ENCODE peak calls at places on chromosomes 4 and X, in eight cellular contexts. J, O, T, F, R, U, C and N are unnamed samples.

GRCh38 chrX:52341493-52341892 is 27.3 kb upstream of the XAGE2 start:
- DNase-seq in R (no peak), C (no peak), U (peak; percentile 20), J (no peak), O (no peak), F (no peak), T (peak; percentile 51), N (no peak)

GRCh38 chrX:84248226-84248625 is 60.2 kb upstream of the RPS6KA6 start:
- DNase-seq in U (peak; percentile 17), F (peak; percentile 12), R (no peak), T (peak; percentile 10), C (no peak), O (no peak), J (no peak), N (peak; percentile 34)

GRCh38 chr4:13524504-13525243 is 19.6 kb downstream of the NKX3-2 start:
- DNase-seq in O (no peak), C (no peak), F (peak; percentile 51), T (peak; percentile 18), U (no peak), J (no peak), R (no peak), N (no peak)

GRCh38 chr4:85153221-85153620 is 186.7 kb upstream of the WDFY3 start:
- DNase-seq in J (no peak), C (no peak), R (no peak), U (no peak), O (no peak), F (peak; percentile 46), T (no peak), N (peak; percentile 10)

GRCh38 chr4:47486306-47486705 is 1.2 kb downstream of the ATP10D start:
- DNase-seq in R (no peak), U (no peak), C (no peak), F (no peak), O (no peak), T (no peak), J (no peak), N (no peak)

GRCh38 chr4:110107868-110108267 is 90.5 kb downstream of the ELOVL6 start:
- DNase-seq in F (peak; percentile 45), R (no peak), C (no peak), O (peak; percentile 53), T (no peak), U (no peak), J (no peak), N (no peak)

GRCh38 chr4:144647095-144647959 is 1.4 kb downstream of the HHIP start:
- DNase-seq in U (no peak), R (no peak), F (no peak), C (peak; percentile 37), J (no peak), T (no peak), O (no peak), N (no peak)

GRCh38 chr4:52102587-52102986 is 51.5 kb downstream of the SPATA18 start:
- DNase-seq in J (no peak), F (no peak), O (no peak), R (no peak), T (peak; percentile 61), U (peak; percentile 93), C (no peak), N (peak; percentile 60)

GRCh38 chrX:121831601-121832000 is 784.2 kb downstream of the GLUD2 start:
- DNase-seq in O (no peak), T (peak; percentile 29), C (no peak), U (peak; percentile 57), R (no peak), J (no peak), F (no peak), N (no peak)

GRCh38 chr4:155433636-155434360 is 57.0 kb upstream of the MAP9 start:
- DNase-seq in F (peak; percentile 25), U (peak; percentile 89), T (peak; percentile 79), O (no peak), J (no peak), R (no peak), C (no peak), N (no peak)

GRCh38 chr4:78765607-78766006 is 10.5 kb upstream of the BMP2K start:
- DNase-seq in O (no peak), F (no peak), T (no peak), U (no peak), J (no peak), C (no peak), R (no peak), N (no peak)

GRCh38 chrX:55908685-55909212 is 191.2 kb downstream of the RRAGB start:
- DNase-seq in F (no peak), C (peak; percentile 26), J (no peak), U (peak; percentile 20), O (no peak), R (peak; percentile 5), T (peak; percentile 33), N (no peak)

GRCh38 chrX:39174761-39175417 is 373.6 kb downstream of the MID1IP1 start:
- DNase-seq in C (no peak), R (no peak), O (no peak), U (no peak), J (no peak), F (no peak), T (peak; percentile 17), N (no peak)

GRCh38 chr4:189206953-189207352 is 733.7 kb upstream of the FRG1 start:
- DNase-seq in R (no peak), O (no peak), T (no peak), F (no peak), J (no peak), U (no peak), C (no peak), N (no peak)

GRCh38 chr4:88969746-88970145 is 87.2 kb downstream of the FAM13A start:
- DNase-seq in O (no peak), J (no peak), T (no peak), R (no peak), F (no peak), U (no peak), C (no peak), N (no peak)

GRCh38 chr4:119041951-119042560 is 93.6 kb upstream of the MYOZ2 start:
- DNase-seq in T (peak; percentile 79), O (no peak), U (peak; percentile 68), R (peak; percentile 44), J (no peak), C (peak; percentile 33), F (no peak), N (peak; percentile 48)

GRCh38 chr4:139461022-139461421 is 7.1 kb downstream of the RAB33B start:
- DNase-seq in T (no peak), R (no peak), J (no peak), F (no peak), U (no peak), C (no peak), O (no peak), N (no peak)

GRCh38 chr4:57158221-57158620 is 48.0 kb upstream of the IGFBP7 start:
- DNase-seq in T (peak; percentile 26), F (no peak), O (no peak), J (no peak), R (no peak), C (no peak), U (no peak), N (no peak)